ENCODE peak calls at places on chromosomes 16 and 17, in four cellular contexts. One of them, this sample, is unnamed.
A peak's percentile ranks its signal among the peaks of the same experiment; 100 is the strongest.

GRCh38 chr17:42347198-42347597 is 41.0 kb downstream of the STAT3 start:
- DNase-seq in fibroblast of pulmonary artery: peak; percentile 72
- DNase-seq in stimulated activated naive CD8-positive, alpha-beta T cell treated with anti-CD3 and anti-CD28 coated beads, Interleukin-15, Interleukin-2, amounts not matched to agents 100 U/mL and 50 U/mL, for 24 hours: no peak
- DNase-seq in OCI-LY7: no peak
- DNase-seq in this sample: peak; percentile 73

GRCh38 chr16:21708533-21709115 is 44.9 kb downstream of the OTOA start:
- DNase-seq in fibroblast of pulmonary artery: peak; percentile 78
- DNase-seq in stimulated activated naive CD8-positive, alpha-beta T cell treated with anti-CD3 and anti-CD28 coated beads, Interleukin-15, Interleukin-2, amounts not matched to agents 100 U/mL and 50 U/mL, for 24 hours: peak; percentile 89
- DNase-seq in OCI-LY7: peak; percentile 86
- DNase-seq in this sample: peak; percentile 79

GRCh38 chr16:9003763-9004162 is 40.1 kb upstream of the USP7 start:
- DNase-seq in fibroblast of pulmonary artery: no peak
- DNase-seq in stimulated activated naive CD8-positive, alpha-beta T cell treated with anti-CD3 and anti-CD28 coated beads, Interleukin-15, Interleukin-2, amounts not matched to agents 100 U/mL and 50 U/mL, for 24 hours: no peak
- DNase-seq in OCI-LY7: no peak
- DNase-seq in this sample: no peak

GRCh38 chr17:77572065-77572601 is 386.4 kb upstream of the TNRC6C start:
- DNase-seq in fibroblast of pulmonary artery: no peak
- DNase-seq in stimulated activated naive CD8-positive, alpha-beta T cell treated with anti-CD3 and anti-CD28 coated beads, Interleukin-15, Interleukin-2, amounts not matched to agents 100 U/mL and 50 U/mL, for 24 hours: no peak
- DNase-seq in OCI-LY7: no peak
- DNase-seq in this sample: no peak

GRCh38 chr16:11484691-11485258 is 101.9 kb downstream of the LITAF start:
- DNase-seq in fibroblast of pulmonary artery: peak; percentile 59
- DNase-seq in stimulated activated naive CD8-positive, alpha-beta T cell treated with anti-CD3 and anti-CD28 coated beads, Interleukin-15, Interleukin-2, amounts not matched to agents 100 U/mL and 50 U/mL, for 24 hours: no peak
- DNase-seq in OCI-LY7: no peak
- DNase-seq in this sample: peak; percentile 62

GRCh38 chr16:75535211-75535843 is 581 bp downstream of the CHST5 start:
- DNase-seq in fibroblast of pulmonary artery: no peak
- DNase-seq in stimulated activated naive CD8-positive, alpha-beta T cell treated with anti-CD3 and anti-CD28 coated beads, Interleukin-15, Interleukin-2, amounts not matched to agents 100 U/mL and 50 U/mL, for 24 hours: no peak
- DNase-seq in OCI-LY7: no peak
- DNase-seq in this sample: no peak

GRCh38 chr16:84314373-84314772 is 19.7 kb downstream of the WFDC1 start:
- DNase-seq in fibroblast of pulmonary artery: no peak
- DNase-seq in stimulated activated naive CD8-positive, alpha-beta T cell treated with anti-CD3 and anti-CD28 coated beads, Interleukin-15, Interleukin-2, amounts not matched to agents 100 U/mL and 50 U/mL, for 24 hours: no peak
- DNase-seq in OCI-LY7: no peak
- DNase-seq in this sample: no peak

GRCh38 chr16:1325673-1326371 is 7.6 kb upstream of the BAIAP3 start:
- DNase-seq in fibroblast of pulmonary artery: no peak
- DNase-seq in stimulated activated naive CD8-positive, alpha-beta T cell treated with anti-CD3 and anti-CD28 coated beads, Interleukin-15, Interleukin-2, amounts not matched to agents 100 U/mL and 50 U/mL, for 24 hours: no peak
- DNase-seq in OCI-LY7: no peak
- DNase-seq in this sample: no peak

GRCh38 chr16:75486014-75486404 is 9.2 kb downstream of the CHST6 start:
- DNase-seq in fibroblast of pulmonary artery: no peak
- DNase-seq in stimulated activated naive CD8-positive, alpha-beta T cell treated with anti-CD3 and anti-CD28 coated beads, Interleukin-15, Interleukin-2, amounts not matched to agents 100 U/mL and 50 U/mL, for 24 hours: no peak
- DNase-seq in OCI-LY7: no peak
- DNase-seq in this sample: no peak

GRCh38 chr16:56332464-56333079 is 92.8 kb downstream of the AMFR start:
- DNase-seq in fibroblast of pulmonary artery: peak; percentile 57
- DNase-seq in stimulated activated naive CD8-positive, alpha-beta T cell treated with anti-CD3 and anti-CD28 coated beads, Interleukin-15, Interleukin-2, amounts not matched to agents 100 U/mL and 50 U/mL, for 24 hours: no peak
- DNase-seq in OCI-LY7: no peak
- DNase-seq in this sample: peak; percentile 68

GRCh38 chr16:72270531-72270930 is 98.6 kb upstream of the PMFBP1 start:
- DNase-seq in fibroblast of pulmonary artery: no peak
- DNase-seq in stimulated activated naive CD8-positive, alpha-beta T cell treated with anti-CD3 and anti-CD28 coated beads, Interleukin-15, Interleukin-2, amounts not matched to agents 100 U/mL and 50 U/mL, for 24 hours: no peak
- DNase-seq in OCI-LY7: no peak
- DNase-seq in this sample: no peak

GRCh38 chr16:84582958-84583516 is 34.8 kb downstream of the COTL1 start:
- DNase-seq in fibroblast of pulmonary artery: no peak
- DNase-seq in stimulated activated naive CD8-positive, alpha-beta T cell treated with anti-CD3 and anti-CD28 coated beads, Interleukin-15, Interleukin-2, amounts not matched to agents 100 U/mL and 50 U/mL, for 24 hours: no peak
- DNase-seq in OCI-LY7: no peak
- DNase-seq in this sample: peak; percentile 42

GRCh38 chr17:43917348-43918025 is 10.2 kb upstream of the MPP2 start:
- DNase-seq in fibroblast of pulmonary artery: peak; percentile 42
- DNase-seq in stimulated activated naive CD8-positive, alpha-beta T cell treated with anti-CD3 and anti-CD28 coated beads, Interleukin-15, Interleukin-2, amounts not matched to agents 100 U/mL and 50 U/mL, for 24 hours: peak; percentile 56
- DNase-seq in OCI-LY7: no peak
- DNase-seq in this sample: peak; percentile 44

GRCh38 chr17:78497115-78497540 is 80.1 kb downstream of the DNAH17 start:
- DNase-seq in fibroblast of pulmonary artery: peak; percentile 86
- DNase-seq in stimulated activated naive CD8-positive, alpha-beta T cell treated with anti-CD3 and anti-CD28 coated beads, Interleukin-15, Interleukin-2, amounts not matched to agents 100 U/mL and 50 U/mL, for 24 hours: peak; percentile 55
- DNase-seq in OCI-LY7: peak; percentile 77
- DNase-seq in this sample: peak; percentile 88

GRCh38 chr17:45345554-45346254 is 28.9 kb upstream of the MAP3K14 start:
- DNase-seq in fibroblast of pulmonary artery: peak; percentile 93
- DNase-seq in stimulated activated naive CD8-positive, alpha-beta T cell treated with anti-CD3 and anti-CD28 coated beads, Interleukin-15, Interleukin-2, amounts not matched to agents 100 U/mL and 50 U/mL, for 24 hours: no peak
- DNase-seq in OCI-LY7: no peak
- DNase-seq in this sample: peak; percentile 96

GRCh38 chr16:5069048-5069447 is 2.6 kb upstream of the ALG1 start:
- DNase-seq in fibroblast of pulmonary artery: no peak
- DNase-seq in stimulated activated naive CD8-positive, alpha-beta T cell treated with anti-CD3 and anti-CD28 coated beads, Interleukin-15, Interleukin-2, amounts not matched to agents 100 U/mL and 50 U/mL, for 24 hours: no peak
- DNase-seq in OCI-LY7: no peak
- DNase-seq in this sample: no peak

GRCh38 chr16:81190667-81191066 is 47.8 kb upstream of the BCO1 start:
- DNase-seq in fibroblast of pulmonary artery: peak; percentile 53
- DNase-seq in stimulated activated naive CD8-positive, alpha-beta T cell treated with anti-CD3 and anti-CD28 coated beads, Interleukin-15, Interleukin-2, amounts not matched to agents 100 U/mL and 50 U/mL, for 24 hours: no peak
- DNase-seq in OCI-LY7: no peak
- DNase-seq in this sample: peak; percentile 50

GRCh38 chr16:85983606-85984005 is 84.6 kb downstream of the IRF8 start:
- DNase-seq in fibroblast of pulmonary artery: no peak
- DNase-seq in stimulated activated naive CD8-positive, alpha-beta T cell treated with anti-CD3 and anti-CD28 coated beads, Interleukin-15, Interleukin-2, amounts not matched to agents 100 U/mL and 50 U/mL, for 24 hours: no peak
- DNase-seq in OCI-LY7: no peak
- DNase-seq in this sample: no peak

GRCh38 chr17:70968302-70968701 is 799.0 kb downstream of the KCNJ2 start:
- DNase-seq in fibroblast of pulmonary artery: no peak
- DNase-seq in stimulated activated naive CD8-positive, alpha-beta T cell treated with anti-CD3 and anti-CD28 coated beads, Interleukin-15, Interleukin-2, amounts not matched to agents 100 U/mL and 50 U/mL, for 24 hours: no peak
- DNase-seq in OCI-LY7: no peak
- DNase-seq in this sample: peak; percentile 28

GRCh38 chr17:45437461-45438283 is 5.0 kb upstream of the ARHGAP27 start:
- DNase-seq in fibroblast of pulmonary artery: no peak
- DNase-seq in stimulated activated naive CD8-positive, alpha-beta T cell treated with anti-CD3 and anti-CD28 coated beads, Interleukin-15, Interleukin-2, amounts not matched to agents 100 U/mL and 50 U/mL, for 24 hours: no peak
- DNase-seq in OCI-LY7: no peak
- DNase-seq in this sample: no peak

GRCh38 chr17:8300629-8301242 is 5.5 kb upstream of the SLC25A35 start:
- DNase-seq in fibroblast of pulmonary artery: peak; percentile 74
- DNase-seq in stimulated activated naive CD8-positive, alpha-beta T cell treated with anti-CD3 and anti-CD28 coated beads, Interleukin-15, Interleukin-2, amounts not matched to agents 100 U/mL and 50 U/mL, for 24 hours: peak; percentile 49
- DNase-seq in OCI-LY7: peak; percentile 87
- DNase-seq in this sample: peak; percentile 80

GRCh38 chr17:67386965-67387551 is 10.0 kb downstream of the PITPNC1 start:
- DNase-seq in fibroblast of pulmonary artery: peak; percentile 70
- DNase-seq in stimulated activated naive CD8-positive, alpha-beta T cell treated with anti-CD3 and anti-CD28 coated beads, Interleukin-15, Interleukin-2, amounts not matched to agents 100 U/mL and 50 U/mL, for 24 hours: peak; percentile 86
- DNase-seq in OCI-LY7: peak; percentile 56
- DNase-seq in this sample: peak; percentile 59

GRCh38 chr16:25403852-25404251 is 146.2 kb upstream of the ZKSCAN2 start:
- DNase-seq in fibroblast of pulmonary artery: no peak
- DNase-seq in stimulated activated naive CD8-positive, alpha-beta T cell treated with anti-CD3 and anti-CD28 coated beads, Interleukin-15, Interleukin-2, amounts not matched to agents 100 U/mL and 50 U/mL, for 24 hours: no peak
- DNase-seq in OCI-LY7: no peak
- DNase-seq in this sample: no peak

GRCh38 chr17:11144358-11145233 is 96.4 kb upstream of the SHISA6 start:
- DNase-seq in fibroblast of pulmonary artery: peak; percentile 44
- DNase-seq in stimulated activated naive CD8-positive, alpha-beta T cell treated with anti-CD3 and anti-CD28 coated beads, Interleukin-15, Interleukin-2, amounts not matched to agents 100 U/mL and 50 U/mL, for 24 hours: no peak
- DNase-seq in OCI-LY7: peak; percentile 12
- DNase-seq in this sample: peak; percentile 59

GRCh38 chr17:81239714-81240555 is 817 bp downstream of the NDUFAF8 start:
- DNase-seq in fibroblast of pulmonary artery: peak; percentile 23
- DNase-seq in stimulated activated naive CD8-positive, alpha-beta T cell treated with anti-CD3 and anti-CD28 coated beads, Interleukin-15, Interleukin-2, amounts not matched to agents 100 U/mL and 50 U/mL, for 24 hours: peak; percentile 66
- DNase-seq in OCI-LY7: peak; percentile 76
- DNase-seq in this sample: peak; percentile 27

GRCh38 chr17:1256699-1257098 is 13.5 kb upstream of the BHLHA9 start:
- DNase-seq in fibroblast of pulmonary artery: no peak
- DNase-seq in stimulated activated naive CD8-positive, alpha-beta T cell treated with anti-CD3 and anti-CD28 coated beads, Interleukin-15, Interleukin-2, amounts not matched to agents 100 U/mL and 50 U/mL, for 24 hours: no peak
- DNase-seq in OCI-LY7: no peak
- DNase-seq in this sample: no peak

This sample was measured in cardiac fibroblast.